ENCODE peak calls at places on chromosomes 6 and 20, in five cellular contexts. S is AG08395, M is IMR-90, W is A549, E is tibial nerve. H is an unnamed sample.
A peak's percentile ranks its signal among the peaks of the same experiment; 100 is the strongest.

GRCh38 chr20:33401922-33402369 is 627 bp upstream of the CDK5RAP1 start:
- DNase-seq in E (no peak), W (no peak), M (no peak), S (no peak), H (no peak)

GRCh38 chr20:53926428-53927028 is 143.9 kb downstream of the BCAS1 start:
- DNase-seq in M (peak; percentile 97), E (no peak), W (peak; percentile 68), S (peak; percentile 77), H (no peak)

GRCh38 chr6:82076855-82077254 is 170.7 kb downstream of the IBTK start:
- DNase-seq in S (no peak), E (no peak), W (no peak), M (no peak), H (no peak)

GRCh38 chr20:38839563-38839962 is 34.1 kb downstream of the PPP1R16B start:
- DNase-seq in E (no peak), W (no peak), S (no peak), M (no peak), H (no peak)

GRCh38 chr6:11785953-11786579 is 7.5 kb upstream of the ADTRP start:
- DNase-seq in S (no peak), W (no peak), M (no peak), E (no peak), H (no peak)

GRCh38 chr6:36685926-36686667 is 7.6 kb downstream of the CDKN1A start:
- DNase-seq in M (no peak), S (no peak), W (no peak), E (no peak), H (no peak)

GRCh38 chr6:130708338-130708737 is 118.9 kb upstream of the SMLR1 start:
- DNase-seq in E (no peak), S (no peak), W (no peak), M (peak; percentile 50), H (no peak)

GRCh38 chr6:5084192-5084786 is 852 bp upstream of the PPP1R3G start:
- DNase-seq in S (peak; percentile 33), M (no peak), W (no peak), E (no peak), H (peak; percentile 42)

GRCh38 chr6:38910207-38910606 is 138.4 kb upstream of the GLP1R start:
- DNase-seq in W (no peak), S (no peak), E (no peak), M (no peak), H (no peak)

GRCh38 chr6:117444600-117444999 is 18.9 kb upstream of the ROS1 start:
- DNase-seq in W (no peak), E (no peak), S (peak; percentile 18), M (peak; percentile 83), H (no peak)

GRCh38 chr6:151412905-151413304 is 21.5 kb upstream of the ZBTB2 start:
- DNase-seq in W (no peak), M (no peak), E (no peak), S (no peak), H (no peak)

GRCh38 chr20:49906101-49906604 is 9.2 kb downstream of the SPATA2 start:
- DNase-seq in S (no peak), W (no peak), E (no peak), M (no peak), H (no peak)

GRCh38 chr6:44040786-44041185 is 86.5 kb downstream of the MRPL14 start:
- DNase-seq in W (no peak), S (no peak), M (no peak), E (no peak), H (no peak)

GRCh38 chr6:168441434-168442391 is 729 bp downstream of the SMOC2 start:
- DNase-seq in M (no peak), E (no peak), S (no peak), W (no peak), H (no peak)

GRCh38 chr6:16162003-16162402 is 33.1 kb downstream of the MYLIP start:
- DNase-seq in S (no peak), W (no peak), E (no peak), M (no peak), H (no peak)

GRCh38 chr6:15368873-15369272 is 123.0 kb downstream of the JARID2 start:
- DNase-seq in S (no peak), W (no peak), M (no peak), E (no peak), H (no peak)

GRCh38 chr6:34201455-34202098 is 35.1 kb upstream of the HMGA1 start:
- DNase-seq in W (no peak), E (no peak), S (no peak), M (peak; percentile 53), H (no peak)

GRCh38 chr20:33777831-33778230 is 33.3 kb upstream of the CHMP4B start:
- DNase-seq in M (no peak), S (no peak), W (no peak), E (no peak), H (no peak)

GRCh38 chr20:62918830-62919229 is 7.5 kb downstream of the DIDO1 start:
- DNase-seq in E (no peak), W (no peak), M (no peak), S (no peak), H (no peak)

GRCh38 chr6:155026366-155027045 is 31.4 kb downstream of the TIAM2 start:
- DNase-seq in W (peak; percentile 74), S (peak; percentile 91), M (peak; percentile 76), E (no peak), H (no peak)

GRCh38 chr6:19771753-19772336 is 65.3 kb upstream of the ID4 start:
- DNase-seq in W (no peak), S (peak; percentile 10), M (peak; percentile 64), E (no peak), H (no peak)

GRCh38 chr6:151130329-151130728 is 109.4 kb upstream of the AKAP12 start:
- DNase-seq in S (no peak), M (no peak), E (no peak), W (no peak), H (no peak)

GRCh38 chr6:14275493-14275851 is 157.9 kb downstream of the CD83 start:
- DNase-seq in M (peak; percentile 37), E (no peak), W (no peak), S (peak; percentile 57), H (no peak)

GRCh38 chr6:131976545-131977061 is 25.4 kb upstream of the CCN2 start:
- DNase-seq in E (no peak), M (peak; percentile 38), W (no peak), S (no peak), H (no peak)

H was measured in HEK293T.